ENCODE peak calls at places on chromosomes 11 and 22, in six cellular contexts. V, O, W, S, F and Q are unnamed samples.

GRCh38 chr11:34654491-34655334 is 33.8 kb downstream of the EHF start:
- DNase-seq in V (peak), O (peak), W (no peak), S (no peak), F (peak), Q (peak)

GRCh38 chr22:39234867-39235687 is 9.7 kb downstream of the PDGFB start:
- DNase-seq in V (no peak), O (no peak), W (no peak), S (no peak), F (no peak), Q (no peak)

GRCh38 chr11:5809905-5810792 is 1.4 kb downstream of the OR52N2 start:
- DNase-seq in V (no peak), O (no peak), W (no peak), S (no peak), F (no peak), Q (no peak)

GRCh38 chr11:23856654-23857053 is 640.2 kb upstream of the LUZP2 start:
- DNase-seq in V (no peak), O (no peak), W (peak), S (no peak), F (no peak), Q (no peak)

GRCh38 chr11:134581121-134581626 is 169.1 kb upstream of the B3GAT1 start:
- DNase-seq in V (no peak), O (no peak), W (no peak), S (no peak), F (no peak), Q (no peak)

GRCh38 chr22:49753961-49754673 is 73.6 kb downstream of the BRD1 start:
- DNase-seq in V (no peak), O (no peak), W (no peak), S (no peak), F (peak), Q (no peak)

GRCh38 chr11:34065505-34066203 is 14.1 kb downstream of the CAPRIN1 start:
- DNase-seq in V (no peak), O (no peak), W (no peak), S (no peak), F (no peak), Q (no peak)

GRCh38 chr11:102603091-102603490 is 22.0 kb downstream of the MMP20 start:
- DNase-seq in V (peak), O (peak), W (peak), S (no peak), F (peak), Q (peak)

GRCh38 chr11:94128171-94128745 is 383 bp upstream of the PANX1 start:
- DNase-seq in V (no peak), O (peak), W (no peak), S (peak), F (no peak), Q (no peak)

GRCh38 chr11:48024635-48025071 is 44.3 kb downstream of the PTPRJ start:
- DNase-seq in V (no peak), O (no peak), W (no peak), S (no peak), F (no peak), Q (no peak)

GRCh38 chr11:126352934-126353801 is 2.3 kb upstream of the ST3GAL4 start:
- DNase-seq in V (no peak), O (no peak), W (no peak), S (no peak), F (no peak), Q (no peak)